ENCODE peak calls at places on chromosomes 4 and X, in six cellular contexts. O is H9, T is fibroblast of lung, U is IMR-90, S is OCI-LY7, A is HCT116. V is an unnamed sample.

GRCh38 chr4:5824635-5825034 is 68.3 kb downstream of the CRMP1 start:
- DNase-seq in O (no peak), T (peak; percentile 55), U (peak; percentile 51), S (peak; percentile 8), A (peak; percentile 23), V (peak; percentile 89)

GRCh38 chr4:88244821-88245579 is 39.4 kb downstream of the PPM1K start:
- DNase-seq in O (no peak), T (no peak), U (no peak), S (peak; percentile 41), A (no peak), V (no peak)

GRCh38 chrX:126770179-126770578 is 49.4 kb upstream of the PRR32 start:
- DNase-seq in O (no peak), T (no peak), U (no peak), S (peak; percentile 3), A (no peak), V (no peak)

GRCh38 chr4:6938758-6939201 is 29.2 kb downstream of the TBC1D14 start:
- DNase-seq in O (no peak), T (no peak), U (no peak), S (no peak), A (no peak), V (no peak)

GRCh38 chr4:115113382-115114106 is at the start of gene NDST4:
- DNase-seq in O (no peak), T (peak; percentile 57), U (no peak), S (no peak), A (no peak), V (no peak)

GRCh38 chr4:101987623-101988243 is 197.2 kb downstream of the BANK1 start:
- DNase-seq in O (no peak), T (no peak), U (no peak), S (no peak), A (no peak), V (no peak)

GRCh38 chr4:178556796-178557195 is 1114.6 kb upstream of the AGA start:
- DNase-seq in O (no peak), T (no peak), U (no peak), S (no peak), A (peak; percentile 48), V (no peak)

GRCh38 chr4:76703676-76704075 is 194.3 kb downstream of the SOWAHB start:
- DNase-seq in O (no peak), T (no peak), U (no peak), S (no peak), A (peak; percentile 19), V (no peak)

GRCh38 chr4:38768968-38769394 is 13.8 kb downstream of the TLR10 start:
- DNase-seq in O (no peak), T (no peak), U (peak; percentile 13), S (no peak), A (no peak), V (no peak)

GRCh38 chrX:154750301-154751120 is at the start of gene GAB3:
- DNase-seq in O (no peak), T (peak; percentile 30), U (peak; percentile 31), S (no peak), A (no peak), V (no peak)

GRCh38 chr4:52059372-52059771 is 8.3 kb downstream of the SPATA18 start:
- DNase-seq in O (no peak), T (peak; percentile 44), U (peak; percentile 46), S (no peak), A (no peak), V (no peak)

GRCh38 chr4:120916937-120917336 is 5.6 kb downstream of the PRDM5 start:
- DNase-seq in O (no peak), T (no peak), U (peak; percentile 31), S (no peak), A (no peak), V (peak; percentile 38)

GRCh38 chrX:3407785-3408184 is 61.3 kb upstream of the MXRA5 start:
- DNase-seq in O (no peak), T (no peak), U (no peak), S (no peak), A (no peak), V (no peak)

GRCh38 chrX:108000751-108001150 is 18.6 kb upstream of the TEX13B start:
- DNase-seq in O (no peak), T (peak; percentile 0), U (no peak), S (no peak), A (no peak), V (no peak)

GRCh38 chrX:154024271-154024670 is 4.6 kb upstream of the IRAK1 start:
- DNase-seq in O (no peak), T (no peak), U (no peak), S (no peak), A (no peak), V (peak; percentile 56)

GRCh38 chr4:149371021-149371420 is 444.6 kb downstream of the IQCM start:
- DNase-seq in O (peak; percentile 42), T (peak; percentile 82), U (peak; percentile 63), S (peak; percentile 45), A (peak; percentile 67), V (peak; percentile 66)
- TF ChIP-seq CTCF in O (peak; percentile 71), T (peak; percentile 48), U (peak; percentile 53), S (peak; percentile 74), A (peak; percentile 63), V (peak; percentile 61)

DNA sequence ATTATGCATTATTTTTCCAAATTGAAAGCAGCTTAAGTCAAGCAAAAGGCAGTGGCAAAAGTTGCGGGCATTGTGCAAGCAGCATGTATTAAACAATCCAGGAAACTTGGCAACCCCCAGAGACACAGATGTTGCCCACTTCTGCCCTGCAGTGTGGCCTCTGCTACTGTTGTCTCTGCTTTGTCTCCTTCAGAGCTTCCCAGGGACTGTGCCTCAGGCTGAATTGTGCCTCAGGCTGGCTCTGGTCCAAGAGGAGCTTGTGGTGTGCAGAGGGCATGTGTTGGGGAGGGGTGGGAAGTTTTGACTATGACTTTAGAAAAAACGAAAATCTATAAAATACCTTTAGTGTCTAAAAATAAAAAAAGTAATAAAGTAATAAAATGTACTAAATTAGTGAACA is 201.4 kb downstream of the CCSER1 start:
- DNase-seq in O (no peak), T (peak; percentile 62), U (peak; percentile 4), S (no peak), A (peak; percentile 44), V (no peak)
- H2AFZ ChIP-seq in O (no peak overlapping the region), T (no peak overlapping the region), U (peak overlapping the region; percentile 76), S (no peak overlapping the region), A (no peak overlapping the region), V (peak overlapping the region; percentile 82)

GRCh38 chr4:185775792-185776555 is 36.0 kb downstream of the SORBS2 start:
- DNase-seq in O (no peak), T (no peak), U (peak; percentile 22), S (no peak), A (no peak), V (peak; percentile 45)
- H3K4me1 ChIP-seq in O (peaks cover 6% of the 10 kb centered on the region), T (peaks cover 4% of the 10 kb centered on the region), U (peaks cover 2% of the 10 kb centered on the region), S (no peaks in the 10 kb centered on the region), A (no peaks in the 10 kb centered on the region), V (peaks cover 52% of the 10 kb centered on the region)

GRCh38 chrX:11197671-11198070 is 86.5 kb downstream of the HCCS start:
- DNase-seq in O (no peak), T (no peak), U (no peak), S (no peak), A (no peak), V (no peak)
- TF ChIP-seq CTCF in O (no peak), T (no peak), U (no peak), S (no peak), A (no peak), V (no peak)

DNA sequence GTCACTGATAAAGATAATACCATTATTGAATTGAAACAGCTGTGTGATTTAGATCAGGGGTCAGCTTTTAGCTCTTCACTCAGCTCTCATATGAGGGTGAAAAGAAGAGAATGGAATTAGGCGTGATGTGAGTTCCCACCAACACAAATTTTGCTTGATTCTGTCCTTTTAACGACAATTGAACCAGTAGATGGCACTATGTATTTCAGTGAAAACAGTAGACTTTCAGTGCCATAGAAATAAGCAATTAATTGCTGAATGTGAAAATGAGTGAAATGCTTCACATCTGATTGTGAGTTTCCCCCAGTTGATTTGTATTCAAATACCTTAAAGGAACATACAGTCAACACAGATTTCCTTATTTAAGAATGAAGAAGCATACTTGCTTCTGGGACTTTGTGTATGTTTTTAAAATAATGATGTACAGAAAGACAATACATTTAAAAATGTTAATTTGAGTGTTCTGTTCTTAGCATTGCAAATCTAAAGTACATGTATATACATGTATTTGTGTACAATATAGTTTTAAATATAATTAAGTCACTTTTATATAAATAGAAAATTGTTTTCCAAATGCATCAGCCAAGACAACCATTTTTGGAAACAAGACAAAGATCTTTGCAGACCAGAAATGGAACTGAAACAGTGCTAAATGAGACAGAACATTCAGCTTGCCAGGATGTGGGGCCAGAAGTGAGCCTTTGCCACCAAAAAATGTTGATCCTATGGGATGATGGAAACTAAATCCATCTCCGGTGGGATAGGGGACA is 178.8 kb downstream of the SNCA start:
- DNase-seq in O (no peak), T (peak; percentile 74), U (peak; percentile 46), S (peak; percentile 21), A (peak; percentile 28), V (no peak)
- H2AFZ ChIP-seq in O (no peak overlapping the region), T (no peak overlapping the region), U (no peak overlapping the region), S (peak overlapping the region; percentile 19), A (peak overlapping the region; percentile 81), V (no peak overlapping the region)

DNA sequence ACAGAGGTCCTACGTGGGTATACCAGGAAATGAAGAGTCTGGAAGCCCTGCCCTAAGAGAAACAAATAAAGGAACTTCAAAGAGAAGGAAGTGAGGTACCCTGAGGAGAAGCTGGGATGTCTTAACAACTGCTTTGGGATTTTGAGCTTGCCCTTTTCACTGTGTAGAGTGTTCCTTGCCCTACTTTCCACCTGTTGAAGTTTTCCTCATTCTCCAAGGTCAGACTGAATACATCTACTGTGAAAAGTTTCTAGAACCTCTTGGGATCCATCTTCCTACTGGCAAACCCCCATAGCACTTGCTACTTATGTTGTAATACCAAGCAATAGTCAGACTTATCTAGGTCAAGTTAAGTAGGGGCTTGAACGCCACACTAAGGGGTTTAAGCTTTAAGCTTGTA is 1.2 kb upstream of the REST start:
- DNase-seq in O (no peak), T (no peak), U (no peak), S (no peak), A (no peak), V (peak; percentile 83)
- H3K4me1 ChIP-seq in O (peaks cover 6% of the 10 kb centered on the region), T (peaks cover 2% of the 10 kb centered on the region), U (peaks cover 6% of the 10 kb centered on the region), S (peaks cover 29% of the 10 kb centered on the region), A (peaks cover 14% of the 10 kb centered on the region), V (peaks cover 17% of the 10 kb centered on the region)

GRCh38 chrX:53287493-53288138 is 6.2 kb upstream of the IQSEC2 start:
- DNase-seq in O (no peak), T (peak; percentile 63), U (peak; percentile 66), S (peak; percentile 18), A (peak; percentile 22), V (peak; percentile 90)
- TF ChIP-seq CTCF in O (no peak), T (no peak), U (no peak), S (no peak), A (no peak), V (no peak)

GRCh38 chrX:30228526-30228925 is 1.9 kb upstream of the MAGEB3 start:
- DNase-seq in O (peak; percentile 63), T (no peak), U (no peak), S (no peak), A (no peak), V (no peak)
- H2AFZ ChIP-seq in O (no peak overlapping the region), T (no peak overlapping the region), U (no peak overlapping the region), S (no peak overlapping the region), A (no peak overlapping the region), V (no peak overlapping the region)

V was measured in osteoblast.